ENCODE peak calls at places on chromosomes 4 and X, in nine cellular contexts. E is fibroblast of lung, U is breast epithelium, L is HCT116, Q is heart left ventricle, N is lower leg skin, B is PC-9, J is Panc1, S is A549. G is an unnamed sample.

GRCh38 chr4:76639292-76639691 is 204.3 kb downstream of the SHROOM3 start:
- DNase-seq in Q (no peak), B (peak), E (no peak), L (no peak), J (no peak), U (no peak), N (no peak), S (no peak), G (no peak)

GRCh38 chr4:140926672-140927071 is 170.5 kb upstream of the TBC1D9 start:
- DNase-seq in E (no peak), J (no peak), S (no peak), N (no peak), L (no peak), B (no peak), Q (no peak), U (no peak), G (peak)

GRCh38 chrX:124388562-124388961 is 42.2 kb downstream of the SH2D1A start:
- DNase-seq in J (peak), B (no peak), Q (peak), N (peak), L (peak), S (peak), U (no peak), E (peak), G (peak)

GRCh38 chr4:814312-814850 is 11.5 kb downstream of the CPLX1 start:
- DNase-seq in B (peak), S (no peak), N (no peak), L (no peak), Q (no peak), E (no peak), J (no peak), U (no peak), G (no peak)

GRCh38 chr4:176534566-176534965 is 214.8 kb downstream of the SPCS3 start:
- DNase-seq in U (no peak), L (no peak), J (no peak), B (no peak), E (peak), N (no peak), S (no peak), Q (no peak), G (peak)

GRCh38 chr4:76753814-76754213 is 144.1 kb downstream of the SOWAHB start:
- DNase-seq in E (peak), B (no peak), S (no peak), Q (no peak), N (no peak), J (no peak), U (no peak), L (no peak), G (peak)

GRCh38 chrX:109533631-109534030 is 3.0 kb upstream of the NXT2 start:
- DNase-seq in J (no peak), Q (no peak), L (no peak), N (no peak), B (peak), E (peak), U (no peak), S (no peak), G (peak)

GRCh38 chr4:122854444-122854843 is 27.8 kb downstream of the FGF2 start:
- DNase-seq in L (no peak), B (peak), E (peak), U (no peak), S (no peak), Q (no peak), J (no peak), N (no peak), G (peak)

GRCh38 chr4:1300466-1301455 is 11.1 kb downstream of the MAEA start:
- DNase-seq in J (no peak), Q (peak), L (no peak), S (no peak), U (no peak), N (peak), E (peak), B (peak), G (peak)

GRCh38 chr4:128776794-128777216 is 32.7 kb upstream of the JADE1 start:
- DNase-seq in U (no peak), E (peak), B (no peak), S (peak), Q (peak), L (no peak), J (no peak), N (no peak), G (peak)

GRCh38 chrX:30577362-30577961 is at the start of gene TASL:
- DNase-seq in E (no peak), S (no peak), J (no peak), L (no peak), N (no peak), B (no peak), U (no peak), Q (no peak), G (no peak)

GRCh38 chr4:1725521-1725920 is 4.2 kb downstream of the TACC3 start:
- DNase-seq in N (no peak), B (no peak), E (no peak), S (no peak), L (no peak), Q (no peak), J (no peak), U (no peak), G (no peak)

GRCh38 chr4:174590336-174590735 is 68.0 kb upstream of the HPGD start:
- DNase-seq in Q (no peak), U (no peak), E (no peak), N (no peak), J (no peak), L (no peak), S (no peak), B (no peak), G (no peak)

GRCh38 chr4:165874799-165875371 is 1.8 kb downstream of the TLL1 start:
- DNase-seq in J (no peak), S (peak), L (no peak), Q (peak), N (peak), B (no peak), E (no peak), U (no peak), G (no peak)
- H3K4me3 ChIP-seq in J (no peak), S (peak), L (peak), Q (peak), N (peak), B (peak), E (peak), U (peak), G (no peak)

GRCh38 chr4:79213702-79214101 is 112.2 kb downstream of the NAA11 start:
- DNase-seq in N (no peak), J (no peak), B (no peak), S (no peak), U (no peak), E (no peak), Q (no peak), L (no peak), G (no peak)

GRCh38 chr4:79211490-79211889 is 114.4 kb downstream of the NAA11 start:
- DNase-seq in U (no peak), L (no peak), S (no peak), E (no peak), J (no peak), B (no peak), N (no peak), Q (no peak), G (no peak)

GRCh38 chr4:79210636-79211049 is 115.2 kb downstream of the NAA11 start:
- DNase-seq in U (no peak), S (no peak), B (no peak), L (no peak), E (no peak), Q (no peak), N (no peak), J (no peak), G (no peak)

GRCh38 chr4:79213040-79213439 is 112.8 kb downstream of the NAA11 start:
- DNase-seq in J (no peak), E (no peak), B (no peak), S (no peak), U (no peak), Q (no peak), L (no peak), N (no peak), G (no peak)

DNA sequence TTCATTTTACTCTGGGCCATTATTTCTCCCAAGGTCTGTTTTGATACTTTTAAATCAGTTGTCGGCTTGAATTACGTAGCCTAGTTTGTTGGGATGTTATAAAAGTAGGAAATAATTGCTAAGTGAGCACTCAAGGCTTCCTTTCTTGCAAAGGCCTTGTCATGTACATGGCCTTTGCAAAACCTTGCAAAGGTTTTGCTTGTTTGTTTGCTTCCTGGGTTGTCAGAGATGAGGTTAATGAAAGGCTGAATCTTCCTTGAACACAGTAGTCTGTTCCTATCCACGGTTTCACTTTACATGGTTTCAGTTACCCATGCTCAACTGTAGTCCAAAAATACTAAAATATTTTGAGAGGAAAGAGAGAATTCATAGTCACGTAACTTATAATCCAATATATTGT is 113.5 kb downstream of the NAA11 start:
- DNase-seq in U (no peak), B (no peak), J (no peak), S (no peak), N (no peak), L (no peak), E (no peak), Q (no peak), G (no peak)
- TF ChIP-seq CTCF in U (no peak), B (no peak), J (no peak), S (no peak), N (no peak), L (no peak), E (no peak), Q (no peak), G (no peak)

GRCh38 chr4:143251781-143252180 is 67.1 kb downstream of the USP38 start:
- DNase-seq in E (peak), U (no peak), S (no peak), Q (no peak), B (peak), N (no peak), J (no peak), L (peak), G (no peak)

GRCh38 chr4:143250617-143251016 is 65.9 kb downstream of the USP38 start:
- DNase-seq in U (no peak), S (no peak), B (no peak), J (no peak), N (no peak), Q (no peak), L (no peak), E (no peak), G (no peak)

GRCh38 chr4:143253156-143253555 is 68.4 kb downstream of the USP38 start:
- DNase-seq in L (no peak), N (no peak), B (no peak), U (no peak), S (no peak), J (no peak), E (no peak), Q (no peak), G (no peak)

GRCh38 chr4:143252478-143252877 is 67.8 kb downstream of the USP38 start:
- DNase-seq in U (no peak), E (no peak), L (no peak), Q (no peak), B (no peak), J (no peak), S (no peak), N (no peak), G (no peak)

GRCh38 chr4:143251348-143251747 is 66.6 kb downstream of the USP38 start:
- DNase-seq in E (no peak), S (no peak), J (no peak), U (no peak), Q (no peak), B (no peak), N (no peak), L (no peak), G (no peak)
- H3K4me3 ChIP-seq in E (no peak), S (no peak), J (no peak), U (no peak), Q (no peak), B (no peak), N (no peak), L (no peak), G (no peak)

GRCh38 chr4:129901205-129901604 is 805.3 kb downstream of the C4orf33 start:
- DNase-seq in Q (no peak), J (no peak), S (no peak), L (no peak), N (no peak), B (no peak), E (no peak), U (no peak), G (no peak)

GRCh38 chr4:129900430-129900953 is 804.5 kb downstream of the C4orf33 start:
- DNase-seq in N (no peak), L (no peak), E (no peak), J (no peak), U (no peak), S (no peak), Q (no peak), B (no peak), G (no peak)

GRCh38 chr4:129905256-129905655 is 809.3 kb downstream of the C4orf33 start:
- DNase-seq in L (no peak), S (no peak), Q (no peak), B (no peak), E (no peak), N (no peak), J (no peak), U (no peak), G (no peak)

GRCh38 chr4:129903861-129904260 is 807.9 kb downstream of the C4orf33 start:
- DNase-seq in E (no peak), Q (no peak), U (no peak), S (no peak), J (no peak), B (no peak), N (no peak), L (no peak), G (no peak)

GRCh38 chr4:129899849-129900248 is 803.9 kb downstream of the C4orf33 start:
- DNase-seq in S (no peak), L (no peak), Q (no peak), B (no peak), U (no peak), J (no peak), N (no peak), E (no peak), G (no peak)
- TF ChIP-seq CTCF in S (no peak), L (no peak), Q (no peak), B (no peak), U (no peak), J (no peak), N (no peak), E (no peak), G (no peak)

DNA sequence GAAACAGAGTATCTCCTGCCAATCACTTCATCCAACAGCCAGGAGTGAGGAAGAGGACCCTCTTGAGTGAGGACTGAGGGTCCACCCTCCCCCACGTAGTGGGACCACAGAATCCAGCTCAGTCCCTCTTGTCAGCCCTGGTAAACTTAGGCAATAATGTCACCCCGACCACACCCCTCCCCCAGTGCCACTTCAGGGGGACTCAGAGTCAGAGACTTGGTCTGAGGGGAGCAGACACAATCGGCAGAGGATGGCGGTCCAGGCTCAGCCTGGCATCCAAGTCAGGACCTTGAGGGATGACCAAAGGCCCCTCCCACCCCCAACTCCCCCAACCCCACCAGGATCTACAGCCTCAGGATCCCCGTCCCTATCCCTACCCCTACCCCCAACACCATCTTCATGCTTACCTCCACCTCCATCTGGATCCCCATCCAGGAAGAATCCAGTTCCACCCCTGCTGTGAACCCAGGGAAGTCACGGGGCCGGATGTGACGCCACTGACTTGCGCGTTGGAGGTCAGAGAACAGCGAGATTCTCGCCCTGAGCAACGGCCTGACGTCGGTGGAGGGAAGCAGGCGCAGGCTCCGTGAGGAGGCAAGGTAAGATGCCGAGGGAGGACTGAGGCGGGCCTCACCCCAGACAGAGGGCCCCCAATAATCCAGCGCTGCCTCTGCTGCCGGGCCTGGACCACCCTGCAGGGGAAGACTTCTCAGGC is at the start of the genes CSAG1 and MAGEA12:
- DNase-seq in U (no peak), L (no peak), Q (no peak), N (no peak), E (no peak), J (no peak), B (peak), S (no peak), G (no peak)
- H3K4me3 ChIP-seq in U (no peak), L (peak), Q (no peak), N (no peak), E (no peak), J (peak), B (peak), S (no peak), G (no peak)

GRCh38 chr4:12595986-12596385 is 888.2 kb downstream of the RAB28 start:
- DNase-seq in J (no peak), Q (no peak), E (no peak), S (no peak), B (no peak), U (no peak), L (no peak), N (no peak), G (no peak)
- TF ChIP-seq CTCF in J (no peak), Q (no peak), E (no peak), S (no peak), B (no peak), U (no peak), L (no peak), N (no peak), G (no peak)